ENCODE peak calls at places on chromosomes 6 and 20, in nine cellular contexts. One of them, this sample, is unnamed.

GRCh38 chr20:62170536-62170935 is 12.3 kb upstream of the MTG2 start:
- DNase-seq in heart left ventricle: no peak
- DNase-seq in A549: no peak
- DNase-seq in prostate gland: no peak
- DNase-seq in naive thymus-derived CD4-positive, alpha-beta T cell: no peak
- DNase-seq in psoas muscle: peak; percentile 27
- DNase-seq in CD8-positive, alpha-beta T cell: no peak
- DNase-seq in pancreas: no peak
- DNase-seq in aorta: no peak
- DNase-seq in this sample: no peak

GRCh38 chr6:63904844-63905243 is 269.2 kb downstream of the PHF3 start:
- DNase-seq in heart left ventricle: no peak
- DNase-seq in A549: no peak
- DNase-seq in prostate gland: no peak
- DNase-seq in naive thymus-derived CD4-positive, alpha-beta T cell: no peak
- DNase-seq in psoas muscle: no peak
- DNase-seq in CD8-positive, alpha-beta T cell: no peak
- DNase-seq in pancreas: no peak
- DNase-seq in aorta: no peak
- DNase-seq in this sample: peak; percentile 38

GRCh38 chr6:90502381-90502780 is 84.5 kb downstream of the MAP3K7 start:
- DNase-seq in heart left ventricle: no peak
- DNase-seq in A549: no peak
- DNase-seq in prostate gland: no peak
- DNase-seq in naive thymus-derived CD4-positive, alpha-beta T cell: no peak
- DNase-seq in psoas muscle: no peak
- DNase-seq in CD8-positive, alpha-beta T cell: no peak
- DNase-seq in pancreas: no peak
- DNase-seq in aorta: no peak
- DNase-seq in this sample: no peak

GRCh38 chr20:23629017-23629541 is 8.7 kb downstream of the CST3 start:
- DNase-seq in heart left ventricle: no peak
- DNase-seq in A549: peak; percentile 68
- DNase-seq in prostate gland: no peak
- DNase-seq in naive thymus-derived CD4-positive, alpha-beta T cell: no peak
- DNase-seq in psoas muscle: peak; percentile 75
- DNase-seq in CD8-positive, alpha-beta T cell: no peak
- DNase-seq in pancreas: no peak
- DNase-seq in aorta: no peak
- DNase-seq in this sample: peak; percentile 29

GRCh38 chr20:61719691-61720347 is 345.9 kb downstream of the TAF4 start:
- DNase-seq in heart left ventricle: no peak
- DNase-seq in A549: no peak
- DNase-seq in prostate gland: no peak
- DNase-seq in naive thymus-derived CD4-positive, alpha-beta T cell: peak; percentile 57
- DNase-seq in psoas muscle: no peak
- DNase-seq in CD8-positive, alpha-beta T cell: peak; percentile 84
- DNase-seq in pancreas: no peak
- DNase-seq in aorta: no peak
- DNase-seq in this sample: no peak

GRCh38 chr6:18053071-18053475 is 65.6 kb upstream of the KIF13A start:
- DNase-seq in heart left ventricle: no peak
- DNase-seq in A549: no peak
- DNase-seq in prostate gland: peak; percentile 11
- DNase-seq in naive thymus-derived CD4-positive, alpha-beta T cell: no peak
- DNase-seq in psoas muscle: no peak
- DNase-seq in CD8-positive, alpha-beta T cell: no peak
- DNase-seq in pancreas: no peak
- DNase-seq in aorta: no peak
- DNase-seq in this sample: no peak

GRCh38 chr20:11204926-11205768 is 531.3 kb upstream of the JAG1 start:
- DNase-seq in heart left ventricle: peak; percentile 69
- DNase-seq in A549: peak; percentile 53
- DNase-seq in prostate gland: peak; percentile 72
- DNase-seq in naive thymus-derived CD4-positive, alpha-beta T cell: no peak
- DNase-seq in psoas muscle: peak; percentile 52
- DNase-seq in CD8-positive, alpha-beta T cell: no peak
- DNase-seq in pancreas: peak; percentile 74
- DNase-seq in aorta: peak; percentile 65
- DNase-seq in this sample: no peak

GRCh38 chr6:56684342-56685101 is 41.8 kb upstream of the DST start:
- DNase-seq in heart left ventricle: no peak
- DNase-seq in A549: no peak
- DNase-seq in prostate gland: no peak
- DNase-seq in naive thymus-derived CD4-positive, alpha-beta T cell: no peak
- DNase-seq in psoas muscle: no peak
- DNase-seq in CD8-positive, alpha-beta T cell: no peak
- DNase-seq in pancreas: no peak
- DNase-seq in aorta: no peak
- DNase-seq in this sample: no peak

GRCh38 chr6:35512740-35513139 is at the start of gene TULP1:
- DNase-seq in heart left ventricle: no peak
- DNase-seq in A549: no peak
- DNase-seq in prostate gland: no peak
- DNase-seq in naive thymus-derived CD4-positive, alpha-beta T cell: no peak
- DNase-seq in psoas muscle: peak; percentile 19
- DNase-seq in CD8-positive, alpha-beta T cell: no peak
- DNase-seq in pancreas: no peak
- DNase-seq in aorta: no peak
- DNase-seq in this sample: no peak

GRCh38 chr6:139271056-139271455 is 20.7 kb downstream of the TXLNB start:
- DNase-seq in heart left ventricle: no peak
- DNase-seq in A549: no peak
- DNase-seq in prostate gland: no peak
- DNase-seq in naive thymus-derived CD4-positive, alpha-beta T cell: no peak
- DNase-seq in psoas muscle: no peak
- DNase-seq in CD8-positive, alpha-beta T cell: no peak
- DNase-seq in pancreas: no peak
- DNase-seq in aorta: no peak
- DNase-seq in this sample: no peak

GRCh38 chr6:43334466-43335095 is 26.0 kb upstream of the CRIP3 start:
- DNase-seq in heart left ventricle: no peak
- DNase-seq in A549: peak; percentile 25
- DNase-seq in prostate gland: no peak
- DNase-seq in naive thymus-derived CD4-positive, alpha-beta T cell: no peak
- DNase-seq in psoas muscle: no peak
- DNase-seq in CD8-positive, alpha-beta T cell: no peak
- DNase-seq in pancreas: no peak
- DNase-seq in aorta: no peak
- DNase-seq in this sample: peak; percentile 9

GRCh38 chr6:127811939-127812338 is 88.9 kb downstream of the THEMIS start:
- DNase-seq in heart left ventricle: no peak
- DNase-seq in A549: no peak
- DNase-seq in prostate gland: no peak
- DNase-seq in naive thymus-derived CD4-positive, alpha-beta T cell: no peak
- DNase-seq in psoas muscle: no peak
- DNase-seq in CD8-positive, alpha-beta T cell: peak; percentile 39
- DNase-seq in pancreas: no peak
- DNase-seq in aorta: no peak
- DNase-seq in this sample: no peak

GRCh38 chr6:12861603-12862002 is 145.0 kb downstream of the PHACTR1 start:
- DNase-seq in heart left ventricle: no peak
- DNase-seq in A549: no peak
- DNase-seq in prostate gland: no peak
- DNase-seq in naive thymus-derived CD4-positive, alpha-beta T cell: no peak
- DNase-seq in psoas muscle: no peak
- DNase-seq in CD8-positive, alpha-beta T cell: no peak
- DNase-seq in pancreas: no peak
- DNase-seq in aorta: no peak
- DNase-seq in this sample: no peak

GRCh38 chr6:108027594-108027993 is 46.9 kb downstream of the OSTM1 start:
- DNase-seq in heart left ventricle: no peak
- DNase-seq in A549: no peak
- DNase-seq in prostate gland: no peak
- DNase-seq in naive thymus-derived CD4-positive, alpha-beta T cell: no peak
- DNase-seq in psoas muscle: no peak
- DNase-seq in CD8-positive, alpha-beta T cell: no peak
- DNase-seq in pancreas: peak; percentile 56
- DNase-seq in aorta: no peak
- DNase-seq in this sample: no peak

GRCh38 chr6:32622545-32623401 is 14.4 kb upstream of the HLA-DQA1 start:
- DNase-seq in heart left ventricle: peak; percentile 58
- DNase-seq in A549: no peak
- DNase-seq in prostate gland: no peak
- DNase-seq in naive thymus-derived CD4-positive, alpha-beta T cell: peak; percentile 81
- DNase-seq in psoas muscle: peak; percentile 57
- DNase-seq in CD8-positive, alpha-beta T cell: peak; percentile 44
- DNase-seq in pancreas: no peak
- DNase-seq in aorta: no peak
- DNase-seq in this sample: no peak

GRCh38 chr6:143549221-143549620 is 37.7 kb upstream of the FUCA2 start:
- DNase-seq in heart left ventricle: no peak
- DNase-seq in A549: no peak
- DNase-seq in prostate gland: no peak
- DNase-seq in naive thymus-derived CD4-positive, alpha-beta T cell: no peak
- DNase-seq in psoas muscle: no peak
- DNase-seq in CD8-positive, alpha-beta T cell: no peak
- DNase-seq in pancreas: no peak
- DNase-seq in aorta: no peak
- DNase-seq in this sample: no peak

GRCh38 chr6:113451030-113451429 is 406.1 kb upstream of the MARCKS start:
- DNase-seq in heart left ventricle: no peak
- DNase-seq in A549: no peak
- DNase-seq in prostate gland: no peak
- DNase-seq in naive thymus-derived CD4-positive, alpha-beta T cell: no peak
- DNase-seq in psoas muscle: no peak
- DNase-seq in CD8-positive, alpha-beta T cell: no peak
- DNase-seq in pancreas: no peak
- DNase-seq in aorta: no peak
- DNase-seq in this sample: no peak
- H3K4me3 ChIP-seq in heart left ventricle: no peak overlapping the region
- H3K4me3 ChIP-seq in A549: no peak overlapping the region
- H3K4me3 ChIP-seq in prostate gland: no peak overlapping the region
- H3K4me3 ChIP-seq in naive thymus-derived CD4-positive, alpha-beta T cell: no peak overlapping the region
- H3K4me3 ChIP-seq in psoas muscle: no peak overlapping the region
- H3K4me3 ChIP-seq in CD8-positive, alpha-beta T cell: no peak overlapping the region
- H3K4me3 ChIP-seq in pancreas: no peak overlapping the region
- H3K4me3 ChIP-seq in aorta: no peak overlapping the region
- H3K4me3 ChIP-seq in this sample: no peak overlapping the region

DNA sequence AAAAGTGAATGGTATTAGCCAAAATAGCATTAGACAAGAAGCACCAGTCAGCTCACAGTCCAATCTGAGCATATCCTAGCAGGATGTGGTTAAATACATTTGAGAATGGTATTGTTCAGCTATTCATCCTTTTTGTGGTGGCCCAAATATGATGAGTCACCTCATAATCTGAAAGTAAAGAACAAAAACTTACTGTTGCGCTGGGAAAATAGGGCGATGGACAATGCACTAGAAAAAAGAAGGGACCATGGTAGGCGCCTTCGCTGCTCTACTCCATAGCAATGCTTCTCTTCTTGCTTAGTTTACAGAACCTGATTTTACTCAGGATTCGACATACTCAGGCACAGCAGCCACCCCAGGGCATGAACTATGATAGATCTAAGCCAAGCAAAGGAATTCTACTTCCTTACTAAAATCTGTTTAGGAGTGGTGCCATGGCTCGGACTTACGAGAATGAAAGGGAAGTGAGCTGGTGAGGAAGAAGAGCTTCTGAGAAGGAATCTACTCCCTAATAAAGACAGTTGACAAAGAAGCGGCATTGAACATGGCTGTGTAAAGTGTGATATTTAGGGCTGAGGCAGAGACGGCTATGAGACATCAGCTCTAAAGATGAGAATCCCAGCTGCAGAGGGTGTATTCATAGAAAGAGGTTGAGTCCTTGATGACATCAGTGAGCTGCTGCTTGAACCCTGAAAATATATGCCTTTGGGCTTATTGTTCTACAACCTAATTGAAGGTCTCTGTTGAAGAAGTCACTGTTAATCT is 16.6 kb upstream of the FBXO9 start:
- DNase-seq in heart left ventricle: no peak
- DNase-seq in A549: no peak
- DNase-seq in prostate gland: no peak
- DNase-seq in naive thymus-derived CD4-positive, alpha-beta T cell: peak; percentile 18
- DNase-seq in psoas muscle: no peak
- DNase-seq in CD8-positive, alpha-beta T cell: no peak
- DNase-seq in pancreas: no peak
- DNase-seq in aorta: no peak
- DNase-seq in this sample: peak; percentile 65
- H3K4me3 ChIP-seq in heart left ventricle: no peak overlapping the region
- H3K4me3 ChIP-seq in A549: no peak overlapping the region
- H3K4me3 ChIP-seq in prostate gland: no peak overlapping the region
- H3K4me3 ChIP-seq in naive thymus-derived CD4-positive, alpha-beta T cell: peak overlapping the region; percentile 12
- H3K4me3 ChIP-seq in psoas muscle: no peak overlapping the region
- H3K4me3 ChIP-seq in CD8-positive, alpha-beta T cell: no peak overlapping the region
- H3K4me3 ChIP-seq in pancreas: no peak overlapping the region
- H3K4me3 ChIP-seq in aorta: no peak overlapping the region
- H3K4me3 ChIP-seq in this sample: peak overlapping the region; percentile 29

GRCh38 chr6:55174211-55175013 is at the start of gene HCRTR2:
- DNase-seq in heart left ventricle: no peak
- DNase-seq in A549: no peak
- DNase-seq in prostate gland: no peak
- DNase-seq in naive thymus-derived CD4-positive, alpha-beta T cell: no peak
- DNase-seq in psoas muscle: no peak
- DNase-seq in CD8-positive, alpha-beta T cell: no peak
- DNase-seq in pancreas: no peak
- DNase-seq in aorta: no peak
- DNase-seq in this sample: no peak
- H3K4me3 ChIP-seq in heart left ventricle: no peak within 1 kb of the TSS
- H3K4me3 ChIP-seq in A549: no peak within 1 kb of the TSS
- H3K4me3 ChIP-seq in prostate gland: peak within 1 kb of the TSS; percentile 11
- H3K4me3 ChIP-seq in naive thymus-derived CD4-positive, alpha-beta T cell: no peak within 1 kb of the TSS
- H3K4me3 ChIP-seq in psoas muscle: peak within 1 kb of the TSS; percentile 41
- H3K4me3 ChIP-seq in CD8-positive, alpha-beta T cell: no peak within 1 kb of the TSS
- H3K4me3 ChIP-seq in pancreas: no peak within 1 kb of the TSS
- H3K4me3 ChIP-seq in aorta: peak within 1 kb of the TSS; percentile 5
- H3K4me3 ChIP-seq in this sample: no peak within 1 kb of the TSS

GRCh38 chr20:460180-460579 is 2.2 kb downstream of the TBC1D20 start:
- DNase-seq in heart left ventricle: no peak
- DNase-seq in A549: no peak
- DNase-seq in prostate gland: no peak
- DNase-seq in naive thymus-derived CD4-positive, alpha-beta T cell: no peak
- DNase-seq in psoas muscle: no peak
- DNase-seq in CD8-positive, alpha-beta T cell: no peak
- DNase-seq in pancreas: no peak
- DNase-seq in aorta: no peak
- DNase-seq in this sample: no peak
- H3K4me3 ChIP-seq in heart left ventricle: no peak overlapping the region
- H3K4me3 ChIP-seq in A549: no peak overlapping the region
- H3K4me3 ChIP-seq in prostate gland: no peak overlapping the region
- H3K4me3 ChIP-seq in naive thymus-derived CD4-positive, alpha-beta T cell: no peak overlapping the region
- H3K4me3 ChIP-seq in psoas muscle: peak overlapping the region; percentile 81
- H3K4me3 ChIP-seq in CD8-positive, alpha-beta T cell: no peak overlapping the region
- H3K4me3 ChIP-seq in pancreas: no peak overlapping the region
- H3K4me3 ChIP-seq in aorta: no peak overlapping the region
- H3K4me3 ChIP-seq in this sample: no peak overlapping the region

GRCh38 chr6:166418691-166419143 is 36.0 kb upstream of the MPC1 start:
- DNase-seq in heart left ventricle: no peak
- DNase-seq in A549: no peak
- DNase-seq in prostate gland: no peak
- DNase-seq in naive thymus-derived CD4-positive, alpha-beta T cell: no peak
- DNase-seq in psoas muscle: peak; percentile 17
- DNase-seq in CD8-positive, alpha-beta T cell: peak; percentile 35
- DNase-seq in pancreas: no peak
- DNase-seq in aorta: no peak
- DNase-seq in this sample: no peak
- H3K4me3 ChIP-seq in heart left ventricle: no peak overlapping the region
- H3K4me3 ChIP-seq in A549: no peak overlapping the region
- H3K4me3 ChIP-seq in prostate gland: no peak overlapping the region
- H3K4me3 ChIP-seq in naive thymus-derived CD4-positive, alpha-beta T cell: no peak overlapping the region
- H3K4me3 ChIP-seq in psoas muscle: no peak overlapping the region
- H3K4me3 ChIP-seq in CD8-positive, alpha-beta T cell: no peak overlapping the region
- H3K4me3 ChIP-seq in pancreas: no peak overlapping the region
- H3K4me3 ChIP-seq in aorta: no peak overlapping the region
- H3K4me3 ChIP-seq in this sample: no peak overlapping the region